ENCODE peak calls at places on chromosomes 16 and 17, in six cellular contexts. U is stimulated activated CD4-positive, alpha-beta T cell treated with anti-CD3 and anti-CD28 coated beads, Interleukin-1b, Interleukin-23, amount 100 ng/mL, for 1 hour; B is A172; N is NCI-H1436; G is ascending aorta; Y is IMR-90. X is an unnamed sample.

GRCh38 chr16:4350787-4351659 is at the start of gene PAM16:
- DNase-seq in U (peak), B (peak), N (peak), G (peak), Y (peak), X (peak)

GRCh38 chr17:53765609-53766008 is 57.1 kb upstream of the KIF2B start:
- DNase-seq in U (no peak), B (no peak), N (no peak), G (no peak), Y (no peak), X (no peak)

GRCh38 chr16:13997933-13998332 is 73.2 kb upstream of the MRTFB start:
- DNase-seq in U (no peak), B (no peak), N (no peak), G (no peak), Y (no peak), X (no peak)

GRCh38 chr17:30964878-30965277 is 6.0 kb upstream of the RNF135 start:
- DNase-seq in U (no peak), B (peak), N (no peak), G (no peak), Y (peak), X (no peak)

GRCh38 chr17:81049973-81050551 is 15.1 kb downstream of the BAIAP2 start:
- DNase-seq in U (no peak), B (peak), N (no peak), G (no peak), Y (no peak), X (no peak)

GRCh38 chr17:45792995-45793755 is 9.1 kb downstream of the CRHR1 start:
- DNase-seq in U (no peak), B (no peak), N (no peak), G (no peak), Y (no peak), X (no peak)

GRCh38 chr17:2705263-2705662 is 6.3 kb downstream of the CLUH start:
- DNase-seq in U (no peak), B (peak), N (no peak), G (no peak), Y (peak), X (no peak)

GRCh38 chr17:48150602-48151001 is 43.0 kb downstream of the SNX11 start:
- DNase-seq in U (no peak), B (no peak), N (no peak), G (no peak), Y (no peak), X (no peak)

GRCh38 chr16:89277049-89277448 is 59.5 kb downstream of the ZNF778 start:
- DNase-seq in U (no peak), B (no peak), N (no peak), G (no peak), Y (no peak), X (no peak)

GRCh38 chr16:56609463-56609921 is 1.1 kb downstream of the MT2A start:
- DNase-seq in U (peak), B (peak), N (no peak), G (no peak), Y (peak), X (no peak)

GRCh38 chr16:87560428-87561199 is 41.7 kb upstream of the JPH3 start:
- DNase-seq in U (no peak), B (peak), N (no peak), G (no peak), Y (no peak), X (no peak)

GRCh38 chr17:65850486-65850885 is 289.0 kb upstream of the AXIN2 start:
- DNase-seq in U (no peak), B (peak), N (no peak), G (no peak), Y (peak), X (no peak)

GRCh38 chr17:44348234-44348987 is 3.3 kb downstream of the GRN start:
- DNase-seq in U (no peak), B (peak), N (no peak), G (no peak), Y (peak), X (no peak)

GRCh38 chr17:858941-859452 is 76.8 kb downstream of the MRM3 start:
- DNase-seq in U (no peak), B (no peak), N (no peak), G (no peak), Y (no peak), X (no peak)

GRCh38 chr16:67386861-67387455 is 6.3 kb downstream of the TPPP3 start:
- DNase-seq in U (no peak), B (no peak), N (no peak), G (no peak), Y (no peak), X (no peak)

GRCh38 chr17:10798910-10799309 is 5.0 kb downstream of the TMEM238L start:
- DNase-seq in U (no peak), B (no peak), N (no peak), G (no peak), Y (no peak), X (no peak)

GRCh38 chr16:12079411-12079965 is 103.0 kb downstream of the SNX29 start:
- DNase-seq in U (no peak), B (no peak), N (no peak), G (no peak), Y (no peak), X (no peak)

GRCh38 chr16:4011225-4011939 is 104.9 kb downstream of the ADCY9 start:
- DNase-seq in U (no peak), B (no peak), N (no peak), G (no peak), Y (no peak), X (no peak)

GRCh38 chr17:81053043-81053970 is 18.4 kb downstream of the BAIAP2 start:
- DNase-seq in U (no peak), B (no peak), N (no peak), G (no peak), Y (no peak), X (no peak)

GRCh38 chr16:49439050-49439449 is 65.4 kb downstream of the C16orf78 start:
- DNase-seq in U (no peak), B (no peak), N (no peak), G (no peak), Y (no peak), X (no peak)

GRCh38 chr17:661509-661908 is 53.1 kb downstream of the VPS53 start:
- DNase-seq in U (no peak), B (no peak), N (no peak), G (no peak), Y (no peak), X (no peak)